ENCODE peak calls at places on chromosomes 2 and 18, in four cellular contexts. X, N, U and K are unnamed samples. For H3K4me1, the result is how much of the 10 kb centered on the place peaks cover.

GRCh38 chr2:160928854-160929301 is 231.3 kb upstream of the TANK start:
- DNase-seq in N (no peak), X (peak), U (no peak), K (no peak)

GRCh38 chr2:234247453-234248180 is 197.1 kb downstream of the SPP2 start:
- DNase-seq in N (no peak), X (no peak), U (no peak), K (no peak)

GRCh38 chr18:26383454-26384270 is 157.4 kb downstream of the TAF4B start:
- DNase-seq in X (peak), N (peak), U (no peak), K (no peak)

GRCh38 chr2:175049671-175050070 is 44.5 kb upstream of the CHN1 start:
- DNase-seq in N (no peak), U (no peak), X (no peak), K (no peak)

GRCh38 chr18:57942493-57942892 is 101.5 kb upstream of the NEDD4L start:
- DNase-seq in U (no peak), X (no peak), N (no peak), K (peak)

GRCh38 chr2:204825054-204825453 is 279.8 kb downstream of the PARD3B start:
- DNase-seq in U (no peak), N (no peak), X (no peak), K (peak)

GRCh38 chr2:18795881-18796280 is 206.5 kb upstream of the NT5C1B start:
- DNase-seq in N (no peak), X (no peak), U (no peak), K (no peak)

GRCh38 chr2:129923265-129924141 is 56.0 kb upstream of the RAB6C start:
- DNase-seq in N (no peak), U (peak), X (peak), K (peak)

GRCh38 chr18:62959481-62959880 is 244.1 kb downstream of the PHLPP1 start:
- DNase-seq in U (no peak), N (no peak), X (no peak), K (no peak)

GRCh38 chr2:191166111-191166755 is 15.4 kb upstream of the STAT4 start:
- DNase-seq in N (no peak), U (no peak), X (peak), K (no peak)

GRCh38 chr2:53448591-53448990 is 319.0 kb upstream of the CHAC2 start:
- DNase-seq in N (no peak), X (no peak), U (no peak), K (no peak)

GRCh38 chr2:172792711-172793110 is 57.1 kb downstream of the RAPGEF4 start:
- DNase-seq in X (no peak), U (no peak), N (no peak), K (no peak)

GRCh38 chr2:68435605-68436004 is 31.5 kb downstream of the FBXO48 start:
- DNase-seq in U (no peak), N (no peak), X (no peak), K (no peak)

GRCh38 chr2:15916336-15916735 is 24.0 kb upstream of the MYCN start:
- DNase-seq in N (no peak), X (no peak), U (no peak), K (no peak)

GRCh38 chr18:61569176-61569892 is 236.1 kb downstream of the CDH20 start:
- DNase-seq in N (no peak), U (no peak), X (no peak), K (no peak)

GRCh38 chr18:70288171-70288850 is 534 bp upstream of the SOCS6 start:
- DNase-seq in X (peak), N (no peak), U (no peak), K (no peak)

GRCh38 chr2:220703279-220703678 is 868.8 kb downstream of the EPHA4 start:
- DNase-seq in X (no peak), N (no peak), U (no peak), K (peak)

GRCh38 chr2:166127217-166128155 is at the start of gene SCN1A:
- DNase-seq in X (peak), N (no peak), U (no peak), K (no peak)

GRCh38 chr2:156115338-156115737 is 217.2 kb downstream of the NR4A2 start:
- DNase-seq in N (no peak), U (no peak), X (no peak), K (no peak)

GRCh38 chr2:55779459-55780421 is 86.1 kb upstream of the PNPT1 start:
- DNase-seq in N (no peak), X (peak), U (no peak), K (no peak)

GRCh38 chr18:6205706-6206105 is 209.0 kb downstream of the L3MBTL4 start:
- DNase-seq in X (no peak), N (no peak), U (no peak), K (no peak)

GRCh38 chr2:101400516-101401315 is 13.4 kb upstream of the CREG2 start:
- DNase-seq in N (no peak), U (no peak), X (no peak), K (no peak)

GRCh38 chr2:226673314-226673723 is 126.3 kb downstream of the IRS1 start:
- DNase-seq in U (no peak), X (no peak), N (no peak), K (no peak)

GRCh38 chr2:224948005-224948404 is 94.3 kb downstream of the DOCK10 start:
- DNase-seq in X (no peak), N (no peak), U (no peak), K (no peak)

GRCh38 chr2:222750533-222750932 is 79.1 kb downstream of the MOGAT1 start:
- DNase-seq in N (no peak), U (no peak), X (no peak), K (no peak)

GRCh38 chr2:72887836-72888437 is 729 bp downstream of the SPR start:
- DNase-seq in U (peak), X (peak), N (no peak), K (peak)

GRCh38 chr2:211457325-211457724 is 900.9 kb downstream of the CPS1 start:
- DNase-seq in X (no peak), N (no peak), U (no peak), K (no peak)

GRCh38 chr2:176003958-176004357 is 1.9 kb upstream of the LNPK start:
- DNase-seq in N (no peak), X (no peak), U (no peak), K (no peak)

GRCh38 chr2:178117725-178118124 is 5.5 kb downstream of the RBM45 start:
- DNase-seq in N (no peak), X (no peak), U (no peak), K (no peak)

GRCh38 chr2:78861546-78861945 is 164.0 kb upstream of the REG3G start:
- DNase-seq in U (no peak), N (no peak), X (peak), K (peak)

GRCh38 chr2:46521215-46521683 is 41.9 kb downstream of the TMEM247 start:
- DNase-seq in X (no peak), U (no peak), N (no peak), K (no peak)

GRCh38 chr2:171847627-171848026 is 46.4 kb downstream of the SLC25A12 start:
- DNase-seq in U (no peak), N (no peak), X (no peak), K (no peak)

GRCh38 chr2:54722641-54723299 is 692 bp upstream of the EML6 start:
- DNase-seq in X (no peak), U (no peak), N (no peak), K (no peak)

GRCh38 chr2:75561566-75562512 is 1.1 kb upstream of the EVA1A start:
- DNase-seq in N (no peak), X (no peak), U (no peak), K (no peak)

DNA sequence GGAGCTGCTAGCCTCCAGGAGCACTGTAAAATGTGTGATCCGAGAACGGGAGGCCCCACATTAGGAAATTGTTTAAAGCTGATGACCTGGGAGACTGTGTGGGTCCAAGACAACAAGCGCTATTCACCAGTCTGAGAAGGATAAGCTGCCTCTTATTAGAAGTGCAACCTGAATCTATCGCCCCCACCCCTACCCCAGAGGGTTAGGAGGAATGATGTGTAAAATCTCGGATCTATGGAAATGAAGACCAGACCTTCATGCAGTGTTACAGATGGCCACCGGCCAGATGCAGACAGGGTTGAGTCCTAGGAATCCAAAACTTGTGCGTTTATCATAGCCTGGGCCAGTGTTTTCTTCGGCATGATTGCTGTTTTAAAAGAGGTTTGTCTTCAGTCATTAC is 7.2 kb downstream of the CEP68 start:
- DNase-seq in U (no peak), N (no peak), X (no peak), K (no peak)
- H3K4me1 ChIP-seq in U (under half), N (under half), X (half or more), K (under half)

DNA sequence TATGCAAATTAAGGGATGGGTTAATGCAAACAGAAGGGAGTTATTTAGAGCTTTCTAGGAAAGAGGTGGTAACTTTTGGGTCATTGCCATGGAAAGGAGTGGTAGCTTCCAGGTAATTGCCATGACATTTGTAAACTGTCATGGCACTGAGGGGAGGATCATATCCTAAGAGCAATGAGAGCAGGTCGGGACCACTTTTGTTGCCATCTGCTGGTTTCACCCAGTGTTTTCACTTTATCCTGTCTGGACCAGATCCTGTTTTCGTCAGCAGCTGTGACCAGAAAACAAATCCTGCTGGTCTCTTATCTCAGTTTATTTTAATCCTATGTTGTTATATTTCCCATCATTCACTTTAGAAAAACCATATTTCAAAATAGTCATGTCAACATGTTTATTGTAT is 874 bp downstream of the C2orf66 start:
- DNase-seq in N (no peak), U (no peak), X (no peak), K (no peak)
- TF ChIP-seq SUZ12 in N (no peak), U (no peak), X (no peak), K (no peak)

GRCh38 chr18:23580677-23581367 is 5.5 kb downstream of the NPC1 start:
- DNase-seq in N (no peak), U (no peak), X (no peak), K (no peak)
- H3K4me1 ChIP-seq in N (under half), U (under half), X (half or more), K (under half)

GRCh38 chr18:3089579-3089978 is 76.6 kb upstream of the LPIN2 start:
- DNase-seq in U (no peak), N (no peak), X (no peak), K (no peak)
- TF ChIP-seq SUZ12 in U (no peak), N (no peak), X (no peak), K (no peak)

GRCh38 chr2:39431592-39432316 is 5.3 kb downstream of the MAP4K3 start:
- DNase-seq in U (no peak), N (no peak), X (no peak), K (peak)
- H3K4me1 ChIP-seq in U (under half), N (under half), X (half or more), K (under half)

GRCh38 chr2:30466216-30466615 is 19.2 kb downstream of the LCLAT1 start:
- DNase-seq in U (no peak), X (no peak), N (no peak), K (no peak)
- TF ChIP-seq SUZ12 in U (no peak), X (no peak), N (no peak), K (no peak)